ENCODE peak calls at places on chromosomes 11 and 22, in six cellular contexts. One of them, this sample, is unnamed.

GRCh38 chr11:76655466-76656086 is 15.0 kb downstream of the LRRC32 start:
- DNase-seq in central memory CD4-positive, alpha-beta T cell: no peak
- DNase-seq in Kasumi-1: no peak
- DNase-seq in amniotic stem cell: no peak
- DNase-seq in activated T-helper 1 cell treated with anti-CD3 and anti-CD28 coated beads, Interleukin-2, amount 50 U/mL, for 16 hours: no peak
- DNase-seq in gastrocnemius medialis: no peak
- DNase-seq in this sample: no peak

GRCh38 chr11:46643986-46644385 is 26.6 kb downstream of the ATG13 start:
- DNase-seq in activated T-helper 1 cell treated with anti-CD3 and anti-CD28 coated beads, Interleukin-2, amount 50 U/mL, for 16 hours: no peak
- DNase-seq in amniotic stem cell: no peak
- DNase-seq in gastrocnemius medialis: no peak
- DNase-seq in Kasumi-1: no peak
- DNase-seq in central memory CD4-positive, alpha-beta T cell: no peak
- DNase-seq in this sample: no peak

GRCh38 chr11:95098826-95099225 is 9.2 kb downstream of the ENDOD1 start:
- DNase-seq in amniotic stem cell: no peak
- DNase-seq in central memory CD4-positive, alpha-beta T cell: no peak
- DNase-seq in Kasumi-1: no peak
- DNase-seq in activated T-helper 1 cell treated with anti-CD3 and anti-CD28 coated beads, Interleukin-2, amount 50 U/mL, for 16 hours: no peak
- DNase-seq in gastrocnemius medialis: no peak
- DNase-seq in this sample: no peak

GRCh38 chr11:70174846-70175764 is 28.0 kb upstream of the FADD start:
- DNase-seq in amniotic stem cell: no peak
- DNase-seq in central memory CD4-positive, alpha-beta T cell: no peak
- DNase-seq in activated T-helper 1 cell treated with anti-CD3 and anti-CD28 coated beads, Interleukin-2, amount 50 U/mL, for 16 hours: no peak
- DNase-seq in Kasumi-1: no peak
- DNase-seq in gastrocnemius medialis: no peak
- DNase-seq in this sample: no peak

GRCh38 chr11:25612806-25613205 is 719.1 kb upstream of the ANO3 start:
- DNase-seq in activated T-helper 1 cell treated with anti-CD3 and anti-CD28 coated beads, Interleukin-2, amount 50 U/mL, for 16 hours: no peak
- DNase-seq in amniotic stem cell: no peak
- DNase-seq in Kasumi-1: no peak
- DNase-seq in gastrocnemius medialis: no peak
- DNase-seq in central memory CD4-positive, alpha-beta T cell: no peak
- DNase-seq in this sample: no peak

GRCh38 chr11:104462346-104462745 is 298.4 kb upstream of the PDGFD start:
- DNase-seq in amniotic stem cell: no peak
- DNase-seq in Kasumi-1: no peak
- DNase-seq in central memory CD4-positive, alpha-beta T cell: no peak
- DNase-seq in gastrocnemius medialis: peak
- DNase-seq in activated T-helper 1 cell treated with anti-CD3 and anti-CD28 coated beads, Interleukin-2, amount 50 U/mL, for 16 hours: no peak
- DNase-seq in this sample: no peak

GRCh38 chr11:9210224-9210921 is 54.8 kb downstream of the DENND5A start:
- DNase-seq in central memory CD4-positive, alpha-beta T cell: no peak
- DNase-seq in Kasumi-1: no peak
- DNase-seq in gastrocnemius medialis: no peak
- DNase-seq in activated T-helper 1 cell treated with anti-CD3 and anti-CD28 coated beads, Interleukin-2, amount 50 U/mL, for 16 hours: no peak
- DNase-seq in amniotic stem cell: no peak
- DNase-seq in this sample: no peak

GRCh38 chr11:18703001-18703763 is 4.6 kb downstream of the TMEM86A start:
- DNase-seq in amniotic stem cell: no peak
- DNase-seq in gastrocnemius medialis: peak
- DNase-seq in activated T-helper 1 cell treated with anti-CD3 and anti-CD28 coated beads, Interleukin-2, amount 50 U/mL, for 16 hours: no peak
- DNase-seq in central memory CD4-positive, alpha-beta T cell: no peak
- DNase-seq in Kasumi-1: no peak
- DNase-seq in this sample: no peak

GRCh38 chr11:90476442-90477007 is 253.7 kb upstream of the CHORDC1 start:
- DNase-seq in Kasumi-1: peak
- DNase-seq in activated T-helper 1 cell treated with anti-CD3 and anti-CD28 coated beads, Interleukin-2, amount 50 U/mL, for 16 hours: no peak
- DNase-seq in amniotic stem cell: no peak
- DNase-seq in gastrocnemius medialis: peak
- DNase-seq in central memory CD4-positive, alpha-beta T cell: no peak
- DNase-seq in this sample: peak

GRCh38 chr11:69912161-69912910 is 93.1 kb upstream of the FGF3 start:
- DNase-seq in Kasumi-1: no peak
- DNase-seq in gastrocnemius medialis: no peak
- DNase-seq in amniotic stem cell: no peak
- DNase-seq in central memory CD4-positive, alpha-beta T cell: no peak
- DNase-seq in activated T-helper 1 cell treated with anti-CD3 and anti-CD28 coated beads, Interleukin-2, amount 50 U/mL, for 16 hours: no peak
- DNase-seq in this sample: no peak

GRCh38 chr11:33722579-33723234 is 13.5 kb downstream of the CD59 start:
- DNase-seq in gastrocnemius medialis: no peak
- DNase-seq in Kasumi-1: no peak
- DNase-seq in central memory CD4-positive, alpha-beta T cell: no peak
- DNase-seq in amniotic stem cell: no peak
- DNase-seq in activated T-helper 1 cell treated with anti-CD3 and anti-CD28 coated beads, Interleukin-2, amount 50 U/mL, for 16 hours: no peak
- DNase-seq in this sample: no peak

GRCh38 chr11:104570088-104570701 is 328.1 kb downstream of the CASP12 start:
- DNase-seq in central memory CD4-positive, alpha-beta T cell: no peak
- DNase-seq in gastrocnemius medialis: no peak
- DNase-seq in Kasumi-1: no peak
- DNase-seq in amniotic stem cell: peak
- DNase-seq in activated T-helper 1 cell treated with anti-CD3 and anti-CD28 coated beads, Interleukin-2, amount 50 U/mL, for 16 hours: no peak
- DNase-seq in this sample: no peak

GRCh38 chr11:86174101-86175046 is 70.2 kb upstream of the EED start:
- DNase-seq in central memory CD4-positive, alpha-beta T cell: no peak
- DNase-seq in Kasumi-1: no peak
- DNase-seq in gastrocnemius medialis: peak
- DNase-seq in activated T-helper 1 cell treated with anti-CD3 and anti-CD28 coated beads, Interleukin-2, amount 50 U/mL, for 16 hours: no peak
- DNase-seq in amniotic stem cell: peak
- DNase-seq in this sample: no peak

GRCh38 chr22:23862103-23862502 is 4.4 kb downstream of the SLC2A11 start:
- DNase-seq in central memory CD4-positive, alpha-beta T cell: no peak
- DNase-seq in activated T-helper 1 cell treated with anti-CD3 and anti-CD28 coated beads, Interleukin-2, amount 50 U/mL, for 16 hours: no peak
- DNase-seq in amniotic stem cell: peak
- DNase-seq in Kasumi-1: peak
- DNase-seq in gastrocnemius medialis: no peak
- DNase-seq in this sample: peak

GRCh38 chr11:115699733-115700132 is 195.5 kb upstream of the CADM1 start:
- DNase-seq in gastrocnemius medialis: no peak
- DNase-seq in amniotic stem cell: no peak
- DNase-seq in activated T-helper 1 cell treated with anti-CD3 and anti-CD28 coated beads, Interleukin-2, amount 50 U/mL, for 16 hours: no peak
- DNase-seq in Kasumi-1: no peak
- DNase-seq in central memory CD4-positive, alpha-beta T cell: no peak
- DNase-seq in this sample: no peak

GRCh38 chr11:125281831-125282595 is 117.5 kb downstream of the PKNOX2 start:
- DNase-seq in amniotic stem cell: no peak
- DNase-seq in gastrocnemius medialis: no peak
- DNase-seq in activated T-helper 1 cell treated with anti-CD3 and anti-CD28 coated beads, Interleukin-2, amount 50 U/mL, for 16 hours: no peak
- DNase-seq in Kasumi-1: no peak
- DNase-seq in central memory CD4-positive, alpha-beta T cell: no peak
- DNase-seq in this sample: no peak

GRCh38 chr11:68960299-68961071 is 20.3 kb downstream of the MRGPRD start:
- DNase-seq in activated T-helper 1 cell treated with anti-CD3 and anti-CD28 coated beads, Interleukin-2, amount 50 U/mL, for 16 hours: no peak
- DNase-seq in Kasumi-1: no peak
- DNase-seq in central memory CD4-positive, alpha-beta T cell: no peak
- DNase-seq in amniotic stem cell: no peak
- DNase-seq in gastrocnemius medialis: no peak
- DNase-seq in this sample: no peak

GRCh38 chr22:30609260-30610185 is 2.5 kb downstream of the TCN2 start:
- DNase-seq in gastrocnemius medialis: peak
- DNase-seq in central memory CD4-positive, alpha-beta T cell: no peak
- DNase-seq in amniotic stem cell: peak
- DNase-seq in Kasumi-1: peak
- DNase-seq in activated T-helper 1 cell treated with anti-CD3 and anti-CD28 coated beads, Interleukin-2, amount 50 U/mL, for 16 hours: no peak
- DNase-seq in this sample: no peak

GRCh38 chr22:49545606-49546005 is 282.1 kb downstream of the BRD1 start:
- DNase-seq in Kasumi-1: no peak
- DNase-seq in amniotic stem cell: no peak
- DNase-seq in central memory CD4-positive, alpha-beta T cell: no peak
- DNase-seq in activated T-helper 1 cell treated with anti-CD3 and anti-CD28 coated beads, Interleukin-2, amount 50 U/mL, for 16 hours: no peak
- DNase-seq in gastrocnemius medialis: no peak
- DNase-seq in this sample: no peak

GRCh38 chr22:33210129-33210784 is 152.1 kb upstream of the SYN3 start:
- DNase-seq in activated T-helper 1 cell treated with anti-CD3 and anti-CD28 coated beads, Interleukin-2, amount 50 U/mL, for 16 hours: no peak
- DNase-seq in central memory CD4-positive, alpha-beta T cell: no peak
- DNase-seq in gastrocnemius medialis: no peak
- DNase-seq in Kasumi-1: peak
- DNase-seq in amniotic stem cell: peak
- DNase-seq in this sample: peak

GRCh38 chr11:76119779-76120178 is 86.5 kb downstream of the WNT11 start:
- DNase-seq in Kasumi-1: no peak
- DNase-seq in amniotic stem cell: no peak
- DNase-seq in central memory CD4-positive, alpha-beta T cell: no peak
- DNase-seq in activated T-helper 1 cell treated with anti-CD3 and anti-CD28 coated beads, Interleukin-2, amount 50 U/mL, for 16 hours: no peak
- DNase-seq in gastrocnemius medialis: no peak
- DNase-seq in this sample: no peak

GRCh38 chr11:15526032-15526431 is 411.3 kb downstream of the INSC start:
- DNase-seq in Kasumi-1: no peak
- DNase-seq in gastrocnemius medialis: no peak
- DNase-seq in activated T-helper 1 cell treated with anti-CD3 and anti-CD28 coated beads, Interleukin-2, amount 50 U/mL, for 16 hours: no peak
- DNase-seq in amniotic stem cell: no peak
- DNase-seq in central memory CD4-positive, alpha-beta T cell: no peak
- DNase-seq in this sample: no peak

GRCh38 chr22:17087176-17088131 is 2.7 kb downstream of the IL17RA start:
- DNase-seq in Kasumi-1: peak
- DNase-seq in gastrocnemius medialis: no peak
- DNase-seq in central memory CD4-positive, alpha-beta T cell: peak
- DNase-seq in amniotic stem cell: no peak
- DNase-seq in activated T-helper 1 cell treated with anti-CD3 and anti-CD28 coated beads, Interleukin-2, amount 50 U/mL, for 16 hours: no peak
- DNase-seq in this sample: no peak